ENCODE peak calls at places on chromosomes 5 and 9, in eight cellular contexts. One of them, this sample, is unnamed.

GRCh38 chr9:99577351-99577750 is 244.3 kb upstream of the NR4A3 start:
- DNase-seq in bronchial epithelial cell: no peak
- DNase-seq in endodermal cell: no peak
- DNase-seq in ascending aorta: no peak
- DNase-seq in progenitor cell of endocrine pancreas: no peak
- DNase-seq in A549: no peak
- DNase-seq in fibroblast of pulmonary artery: no peak
- DNase-seq in left lung: no peak
- DNase-seq in this sample: no peak

GRCh38 chr5:177312649-177313181 is 1.0 kb upstream of the MXD3 start:
- DNase-seq in bronchial epithelial cell: no peak
- DNase-seq in endodermal cell: peak
- DNase-seq in ascending aorta: no peak
- DNase-seq in progenitor cell of endocrine pancreas: no peak
- DNase-seq in A549: peak
- DNase-seq in fibroblast of pulmonary artery: no peak
- DNase-seq in left lung: no peak
- DNase-seq in this sample: peak

GRCh38 chr5:157265714-157266285 is at the start of gene CYFIP2:
- DNase-seq in bronchial epithelial cell: no peak
- DNase-seq in endodermal cell: peak
- DNase-seq in ascending aorta: no peak
- DNase-seq in progenitor cell of endocrine pancreas: peak
- DNase-seq in A549: peak
- DNase-seq in fibroblast of pulmonary artery: no peak
- DNase-seq in left lung: peak
- DNase-seq in this sample: no peak

GRCh38 chr5:154709368-154710305 is 45.5 kb upstream of the LARP1 start:
- DNase-seq in bronchial epithelial cell: no peak
- DNase-seq in endodermal cell: no peak
- DNase-seq in ascending aorta: no peak
- DNase-seq in progenitor cell of endocrine pancreas: no peak
- DNase-seq in A549: no peak
- DNase-seq in fibroblast of pulmonary artery: no peak
- DNase-seq in left lung: no peak
- DNase-seq in this sample: no peak

GRCh38 chr5:31476607-31477200 is 55.2 kb downstream of the DROSHA start:
- DNase-seq in bronchial epithelial cell: no peak
- DNase-seq in endodermal cell: no peak
- DNase-seq in ascending aorta: no peak
- DNase-seq in progenitor cell of endocrine pancreas: no peak
- DNase-seq in A549: no peak
- DNase-seq in fibroblast of pulmonary artery: no peak
- DNase-seq in left lung: no peak
- DNase-seq in this sample: no peak

GRCh38 chr5:124570285-124571035 is 176.0 kb downstream of the ZNF608 start:
- DNase-seq in bronchial epithelial cell: no peak
- DNase-seq in endodermal cell: no peak
- DNase-seq in ascending aorta: no peak
- DNase-seq in progenitor cell of endocrine pancreas: no peak
- DNase-seq in A549: no peak
- DNase-seq in fibroblast of pulmonary artery: no peak
- DNase-seq in left lung: no peak
- DNase-seq in this sample: no peak

GRCh38 chr5:110625376-110625999 is 101.0 kb downstream of the TMEM232 start:
- DNase-seq in bronchial epithelial cell: peak
- DNase-seq in endodermal cell: no peak
- DNase-seq in ascending aorta: no peak
- DNase-seq in progenitor cell of endocrine pancreas: no peak
- DNase-seq in A549: peak
- DNase-seq in fibroblast of pulmonary artery: peak
- DNase-seq in left lung: no peak
- DNase-seq in this sample: peak

GRCh38 chr5:74851684-74852353 is 14.4 kb downstream of the FAM169A start:
- DNase-seq in bronchial epithelial cell: peak
- DNase-seq in endodermal cell: no peak
- DNase-seq in ascending aorta: no peak
- DNase-seq in progenitor cell of endocrine pancreas: no peak
- DNase-seq in A549: peak
- DNase-seq in fibroblast of pulmonary artery: peak
- DNase-seq in left lung: no peak
- DNase-seq in this sample: peak

GRCh38 chr9:11702529-11702928 is 990.7 kb upstream of the TYRP1 start:
- DNase-seq in bronchial epithelial cell: peak
- DNase-seq in endodermal cell: no peak
- DNase-seq in ascending aorta: no peak
- DNase-seq in progenitor cell of endocrine pancreas: no peak
- DNase-seq in A549: no peak
- DNase-seq in fibroblast of pulmonary artery: no peak
- DNase-seq in left lung: no peak
- DNase-seq in this sample: no peak

GRCh38 chr5:57175586-57175985 is 1.7 kb downstream of the GPBP1 start:
- DNase-seq in bronchial epithelial cell: no peak
- DNase-seq in endodermal cell: no peak
- DNase-seq in ascending aorta: no peak
- DNase-seq in progenitor cell of endocrine pancreas: no peak
- DNase-seq in A549: no peak
- DNase-seq in fibroblast of pulmonary artery: no peak
- DNase-seq in left lung: no peak
- DNase-seq in this sample: no peak

GRCh38 chr5:66454186-66455078 is 141.8 kb upstream of the MAST4 start:
- DNase-seq in bronchial epithelial cell: peak
- DNase-seq in endodermal cell: no peak
- DNase-seq in ascending aorta: no peak
- DNase-seq in progenitor cell of endocrine pancreas: no peak
- DNase-seq in A549: no peak
- DNase-seq in fibroblast of pulmonary artery: peak
- DNase-seq in left lung: no peak
- DNase-seq in this sample: no peak

GRCh38 chr9:15087031-15087417 is 176.8 kb upstream of the FREM1 start:
- DNase-seq in bronchial epithelial cell: no peak
- DNase-seq in endodermal cell: no peak
- DNase-seq in ascending aorta: no peak
- DNase-seq in progenitor cell of endocrine pancreas: no peak
- DNase-seq in A549: no peak
- DNase-seq in fibroblast of pulmonary artery: no peak
- DNase-seq in left lung: no peak
- DNase-seq in this sample: no peak

GRCh38 chr5:155260798-155261197 is 247.2 kb downstream of the KIF4B start:
- DNase-seq in bronchial epithelial cell: no peak
- DNase-seq in endodermal cell: peak
- DNase-seq in ascending aorta: no peak
- DNase-seq in progenitor cell of endocrine pancreas: no peak
- DNase-seq in A549: peak
- DNase-seq in fibroblast of pulmonary artery: no peak
- DNase-seq in left lung: no peak
- DNase-seq in this sample: no peak

GRCh38 chr9:121266906-121267650 is 884 bp upstream of the GSN start:
- DNase-seq in bronchial epithelial cell: no peak
- DNase-seq in endodermal cell: peak
- DNase-seq in ascending aorta: no peak
- DNase-seq in progenitor cell of endocrine pancreas: no peak
- DNase-seq in A549: no peak
- DNase-seq in fibroblast of pulmonary artery: no peak
- DNase-seq in left lung: no peak
- DNase-seq in this sample: no peak

GRCh38 chr5:116115163-116115562 is 30.3 kb downstream of the COMMD10 start:
- DNase-seq in bronchial epithelial cell: no peak
- DNase-seq in endodermal cell: no peak
- DNase-seq in ascending aorta: no peak
- DNase-seq in progenitor cell of endocrine pancreas: no peak
- DNase-seq in A549: no peak
- DNase-seq in fibroblast of pulmonary artery: no peak
- DNase-seq in left lung: no peak
- DNase-seq in this sample: no peak
- TF ChIP-seq CTCF in bronchial epithelial cell: no peak
- TF ChIP-seq CTCF in endodermal cell: no peak
- TF ChIP-seq CTCF in ascending aorta: no peak
- TF ChIP-seq CTCF in progenitor cell of endocrine pancreas: no peak
- TF ChIP-seq CTCF in A549: no peak
- TF ChIP-seq CTCF in fibroblast of pulmonary artery: no peak
- TF ChIP-seq CTCF in left lung: no peak
- TF ChIP-seq CTCF in this sample: no peak

GRCh38 chr9:114285166-114285867 is 37.6 kb upstream of the ORM1 start:
- DNase-seq in bronchial epithelial cell: peak
- DNase-seq in endodermal cell: peak
- DNase-seq in ascending aorta: peak
- DNase-seq in progenitor cell of endocrine pancreas: no peak
- DNase-seq in A549: peak
- DNase-seq in fibroblast of pulmonary artery: peak
- DNase-seq in left lung: peak
- DNase-seq in this sample: peak
- TF ChIP-seq CTCF in bronchial epithelial cell: no peak
- TF ChIP-seq CTCF in endodermal cell: no peak
- TF ChIP-seq CTCF in ascending aorta: no peak
- TF ChIP-seq CTCF in progenitor cell of endocrine pancreas: no peak
- TF ChIP-seq CTCF in A549: no peak
- TF ChIP-seq CTCF in fibroblast of pulmonary artery: peak
- TF ChIP-seq CTCF in left lung: no peak
- TF ChIP-seq CTCF in this sample: peak

GRCh38 chr5:44603496-44604272 is 205.1 kb upstream of the MRPS30 start:
- DNase-seq in bronchial epithelial cell: no peak
- DNase-seq in endodermal cell: peak
- DNase-seq in ascending aorta: no peak
- DNase-seq in progenitor cell of endocrine pancreas: no peak
- DNase-seq in A549: peak
- DNase-seq in fibroblast of pulmonary artery: no peak
- DNase-seq in left lung: no peak
- DNase-seq in this sample: no peak
- TF ChIP-seq CTCF in bronchial epithelial cell: no peak
- TF ChIP-seq CTCF in endodermal cell: peak
- TF ChIP-seq CTCF in ascending aorta: no peak
- TF ChIP-seq CTCF in progenitor cell of endocrine pancreas: no peak
- TF ChIP-seq CTCF in A549: no peak
- TF ChIP-seq CTCF in fibroblast of pulmonary artery: no peak
- TF ChIP-seq CTCF in left lung: no peak
- TF ChIP-seq CTCF in this sample: no peak

DNA sequence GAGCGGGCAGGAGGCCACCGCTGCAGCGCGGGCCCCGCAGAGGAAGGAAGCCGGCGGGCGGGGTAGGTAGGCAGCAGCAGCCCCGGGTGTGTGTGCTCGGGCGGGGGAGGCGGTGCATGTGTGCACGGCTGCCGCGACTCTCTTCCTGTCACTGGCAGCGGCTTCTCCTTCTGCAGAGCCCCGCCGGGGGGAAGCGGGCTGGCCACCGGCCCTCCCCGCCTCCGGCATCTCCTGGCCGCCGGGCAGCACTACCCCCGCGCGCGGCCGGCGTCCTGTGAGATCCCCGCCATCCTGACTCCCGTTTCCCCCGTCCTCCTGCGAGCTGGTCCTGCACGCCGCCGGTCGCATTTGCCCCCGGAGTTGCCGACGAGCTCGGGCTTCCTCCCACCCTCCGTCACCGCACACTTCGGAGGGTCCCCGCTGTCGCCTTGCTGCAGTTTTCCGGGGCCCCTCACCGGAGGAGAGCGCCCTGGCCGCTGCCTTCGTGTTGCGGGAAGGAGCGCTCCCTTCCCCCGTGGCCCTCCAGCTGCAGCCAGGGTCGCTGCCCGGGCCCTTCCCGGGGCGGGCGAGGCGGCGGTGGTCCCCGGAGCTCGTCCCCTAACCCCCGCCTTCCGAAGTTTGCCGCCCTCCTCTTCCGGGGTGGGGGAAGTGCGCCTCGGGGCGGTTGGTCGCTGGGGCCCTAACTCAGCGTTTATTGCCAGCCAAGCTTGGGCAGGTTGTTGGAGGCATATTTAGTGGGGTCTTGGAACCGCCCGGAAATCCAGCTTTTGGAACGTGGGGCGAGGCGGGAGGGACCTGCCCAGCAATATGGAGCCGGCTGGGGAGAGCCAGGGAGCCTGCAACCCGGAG is 556 bp downstream of the PIK3R1 start:
- DNase-seq in bronchial epithelial cell: no peak
- DNase-seq in endodermal cell: peak
- DNase-seq in ascending aorta: no peak
- DNase-seq in progenitor cell of endocrine pancreas: peak
- DNase-seq in A549: peak
- DNase-seq in fibroblast of pulmonary artery: no peak
- DNase-seq in left lung: peak
- DNase-seq in this sample: no peak
- TF ChIP-seq CTCF in bronchial epithelial cell: no peak
- TF ChIP-seq CTCF in endodermal cell: no peak
- TF ChIP-seq CTCF in ascending aorta: no peak
- TF ChIP-seq CTCF in progenitor cell of endocrine pancreas: no peak
- TF ChIP-seq CTCF in A549: no peak
- TF ChIP-seq CTCF in fibroblast of pulmonary artery: no peak
- TF ChIP-seq CTCF in left lung: no peak
- TF ChIP-seq CTCF in this sample: no peak

This sample was measured in HFFc6.